ENCODE peak calls at places on chromosome 1, in ten cellular contexts. P, S, U, Y, I, J, Z, G, H and C are unnamed samples.

GRCh38 chr1:10195570-10195969 is 14.8 kb upstream of the KIF1B start:
- DNase-seq in S (peak; percentile 29), J (no peak), Y (peak; percentile 69), P (no peak), H (no peak), G (no peak), I (no peak), U (no peak), Z (no peak), C (peak; percentile 19)

GRCh38 chr1:13990939-13991338 is 291.0 kb downstream of the PRDM2 start:
- DNase-seq in I (no peak), S (no peak), H (no peak), Y (no peak), P (no peak), G (no peak), U (no peak), J (no peak), Z (no peak), C (no peak)

GRCh38 chr1:214386747-214387146 is 105.8 kb downstream of the SMYD2 start:
- DNase-seq in P (no peak), J (no peak), Y (peak; percentile 92), Z (peak; percentile 87), G (no peak), S (no peak), U (no peak), H (no peak), I (no peak), C (no peak)

GRCh38 chr1:210487021-210487420 is 158.3 kb downstream of the HHAT start:
- DNase-seq in G (no peak), H (no peak), Z (no peak), J (no peak), P (no peak), S (no peak), U (no peak), Y (no peak), I (no peak), C (no peak)

GRCh38 chr1:205678286-205679111 is 1.8 kb downstream of the SLC45A3 start:
- DNase-seq in Z (peak; percentile 61), H (no peak), U (no peak), Y (peak; percentile 68), P (no peak), I (peak; percentile 40), J (no peak), G (no peak), S (no peak), C (peak; percentile 27)

GRCh38 chr1:195053478-195053877 is 1554.8 kb downstream of the KCNT2 start:
- DNase-seq in H (no peak), G (no peak), U (no peak), J (no peak), S (no peak), Z (no peak), Y (peak; percentile 2), I (no peak), P (no peak), C (no peak)

GRCh38 chr1:16163882-16164820 is 8.3 kb upstream of the EPHA2 start:
- DNase-seq in J (no peak), Y (peak; percentile 98), U (no peak), H (no peak), I (no peak), G (no peak), P (no peak), S (no peak), Z (peak; percentile 76), C (no peak)

GRCh38 chr1:52032785-52033131 is 852 bp downstream of the KTI12 start:
- DNase-seq in H (peak; percentile 37), S (peak; percentile 73), Z (peak; percentile 61), U (peak; percentile 48), Y (peak; percentile 67), J (peak; percentile 78), I (peak; percentile 27), P (peak; percentile 83), G (peak; percentile 31), C (peak; percentile 43)

GRCh38 chr1:89765774-89766173 is 55.1 kb upstream of the LRRC8D start:
- DNase-seq in Y (no peak), P (no peak), U (no peak), J (no peak), G (no peak), S (no peak), I (no peak), H (no peak), Z (no peak), C (no peak)

GRCh38 chr1:89762431-89762800 is 58.4 kb upstream of the LRRC8D start:
- DNase-seq in I (no peak), S (no peak), Y (peak; percentile 19), G (no peak), U (no peak), J (peak; percentile 68), H (no peak), P (no peak), Z (no peak), C (no peak)

GRCh38 chr1:89761901-89762300 is 58.9 kb upstream of the LRRC8D start:
- DNase-seq in P (no peak), Y (peak; percentile 32), U (no peak), Z (peak; percentile 60), G (no peak), H (no peak), S (no peak), I (no peak), J (no peak), C (no peak)

GRCh38 chr1:89762801-89763648 is 57.8 kb upstream of the LRRC8D start:
- DNase-seq in Z (peak; percentile 90), U (peak; percentile 90), H (peak; percentile 83), P (peak; percentile 95), J (peak; percentile 98), S (peak; percentile 89), Y (peak; percentile 73), I (peak; percentile 88), G (peak; percentile 88), C (peak; percentile 76)

GRCh38 chr1:89763649-89763986 is 57.2 kb upstream of the LRRC8D start:
- DNase-seq in Z (no peak), H (no peak), I (no peak), J (no peak), P (no peak), S (no peak), G (no peak), U (no peak), Y (no peak), C (no peak)
- H3K27ac ChIP-seq in Z (no peak overlapping the region), H (no peak overlapping the region), I (peak overlapping the region; percentile 81), J (no peak overlapping the region), P (no peak overlapping the region), S (no peak overlapping the region), G (no peak overlapping the region), U (peak overlapping the region; percentile 48), Y (no peak overlapping the region), C (peak overlapping the region; percentile 59)

DNA sequence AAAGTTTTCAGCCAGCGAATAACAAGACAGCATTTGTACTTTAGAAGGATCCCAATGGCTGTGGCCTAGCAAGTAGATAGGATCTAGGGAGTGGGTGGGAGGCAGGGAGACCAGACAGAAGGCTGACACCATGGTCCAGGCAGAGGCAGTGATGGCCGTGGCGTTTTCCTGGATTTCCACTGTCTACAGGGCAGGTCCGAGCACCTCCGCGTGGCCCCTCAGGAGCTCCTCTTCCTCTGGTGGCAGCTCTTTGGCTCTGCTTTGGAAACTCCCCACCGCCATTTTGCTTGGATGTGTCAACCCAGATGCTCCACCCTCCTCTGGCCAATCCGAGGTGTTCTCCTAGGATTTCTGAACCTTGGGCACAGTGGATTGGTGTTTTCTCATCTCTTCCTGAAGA is 25.1 kb downstream of the PADI4 start:
- DNase-seq in I (no peak), J (no peak), H (no peak), Y (no peak), Z (no peak), U (no peak), S (no peak), G (no peak), P (no peak), C (no peak)
- H3K36me3 ChIP-seq in I (no peaks in the 10 kb centered on the region), J (peaks cover 14% of the 10 kb centered on the region), H (no peaks in the 10 kb centered on the region), Y (no peaks in the 10 kb centered on the region), Z (no peaks in the 10 kb centered on the region), U (no peaks in the 10 kb centered on the region), S (no peaks in the 10 kb centered on the region), G (no peaks in the 10 kb centered on the region), P (no peaks in the 10 kb centered on the region), C (no peaks in the 10 kb centered on the region)

GRCh38 chr1:115337633-115338456 is at the start of gene NGF:
- DNase-seq in Z (no peak), I (peak; percentile 64), J (peak; percentile 83), H (no peak), G (no peak), U (no peak), Y (peak; percentile 80), P (peak; percentile 71), S (peak; percentile 84), C (no peak)

GRCh38 chr1:115340879-115341278 is 2.8 kb upstream of the NGF start:
- DNase-seq in U (no peak), Z (no peak), H (no peak), G (no peak), S (no peak), P (no peak), J (no peak), I (no peak), Y (no peak), C (no peak)

GRCh38 chr1:115337276-115337632 is 795 bp downstream of the NGF start:
- DNase-seq in G (no peak), P (peak; percentile 60), J (no peak), H (no peak), Z (no peak), Y (no peak), U (no peak), S (no peak), I (no peak), C (peak; percentile 3)

GRCh38 chr1:115336741-115337140 is 1.3 kb downstream of the NGF start:
- DNase-seq in Y (no peak), S (no peak), I (no peak), Z (no peak), G (no peak), J (no peak), P (no peak), U (no peak), H (no peak), C (no peak)

DNA sequence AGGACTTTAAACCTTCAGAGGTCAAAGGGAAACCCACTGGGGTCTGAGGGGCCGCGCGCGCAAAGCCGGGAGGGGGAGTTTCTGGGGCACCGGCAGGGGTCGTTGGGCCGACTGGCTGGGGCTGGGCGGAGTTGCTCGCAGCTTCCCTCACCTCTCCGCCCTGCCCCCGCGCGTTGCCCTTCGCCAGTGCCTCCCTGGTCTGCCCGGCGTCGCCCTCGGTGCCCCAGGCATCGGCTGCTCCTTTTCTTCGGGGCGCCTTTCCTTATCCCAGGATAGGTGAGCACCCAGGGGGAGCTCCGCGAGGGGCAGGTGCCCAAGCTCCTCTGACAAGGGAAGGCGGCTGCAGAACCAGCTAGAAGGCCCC is 390 bp upstream of the NGF start:
- DNase-seq in S (no peak), P (peak; percentile 64), J (peak; percentile 74), U (no peak), H (no peak), Z (no peak), I (peak; percentile 39), Y (no peak), G (no peak), C (no peak)
- H3K4me3 ChIP-seq in S (peak overlapping the region; percentile 72), P (no peak overlapping the region), J (no peak overlapping the region), U (no peak overlapping the region), H (no peak overlapping the region), Z (no peak overlapping the region), I (peak overlapping the region; percentile 87), Y (peak overlapping the region; percentile 84), G (no peak overlapping the region), C (no peak overlapping the region)

DNA sequence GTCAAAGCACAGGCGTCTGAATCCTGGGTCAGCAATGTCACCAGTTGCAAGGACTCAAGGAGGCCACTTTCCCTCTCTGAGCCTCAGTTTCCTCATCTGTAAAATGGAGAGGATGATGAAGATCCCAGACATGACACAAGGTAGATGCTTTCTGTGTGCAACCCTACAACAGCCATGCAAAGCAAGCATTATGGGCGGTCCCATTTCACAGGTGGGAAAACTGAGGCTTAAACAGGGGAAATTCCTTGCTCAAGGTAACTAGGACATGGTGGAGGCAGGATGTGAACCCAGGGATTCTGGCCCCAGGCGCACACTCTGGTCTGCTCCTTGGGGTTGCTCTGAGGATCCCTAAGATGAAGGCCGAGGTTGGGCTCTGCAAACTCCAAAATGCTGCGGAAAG is 311.0 kb downstream of the PTPRU start:
- DNase-seq in U (no peak), I (no peak), G (no peak), S (peak; percentile 10), J (no peak), P (no peak), H (no peak), Y (no peak), Z (no peak), C (no peak)
- H3K27ac ChIP-seq in U (no peak overlapping the region), I (no peak overlapping the region), G (no peak overlapping the region), S (no peak overlapping the region), J (no peak overlapping the region), P (no peak overlapping the region), H (no peak overlapping the region), Y (no peak overlapping the region), Z (no peak overlapping the region), C (no peak overlapping the region)